ENCODE peak calls at places on chromosome 4, in ten cellular contexts. R, K, L, V, T, D, O, G, E and S are unnamed samples.

GRCh38 chr4:138259801-138260200 is 17.7 kb upstream of the SLC7A11 start:
- DNase-seq in R (peak), K (peak), L (no peak), V (no peak), T (peak), D (no peak), O (no peak), G (no peak), E (no peak), S (no peak)

GRCh38 chr4:78553526-78554060 is 2.0 kb downstream of the ANXA3 start:
- DNase-seq in R (no peak), K (no peak), L (no peak), V (no peak), T (no peak), D (no peak), O (no peak), G (no peak), E (no peak), S (no peak)

GRCh38 chr4:79652232-79652631 is 244.2 kb upstream of the GK2 start:
- DNase-seq in R (peak), K (no peak), L (no peak), V (no peak), T (peak), D (no peak), O (no peak), G (no peak), E (no peak), S (no peak)

GRCh38 chr4:101128473-101128872 is 218.9 kb downstream of the PPP3CA start:
- DNase-seq in R (no peak), K (no peak), L (no peak), V (no peak), T (no peak), D (no peak), O (no peak), G (no peak), E (peak), S (no peak)

GRCh38 chr4:112516076-112516385 is at the start of gene NEUROG2:
- DNase-seq in R (no peak), K (no peak), L (no peak), V (no peak), T (no peak), D (no peak), O (no peak), G (no peak), E (no peak), S (no peak)

GRCh38 chr4:145167884-145168283 is 12.5 kb downstream of the OTUD4 start:
- DNase-seq in R (no peak), K (no peak), L (no peak), V (no peak), T (no peak), D (no peak), O (no peak), G (no peak), E (no peak), S (no peak)

GRCh38 chr4:56552273-56552672 is 46.7 kb downstream of the ARL9 start:
- DNase-seq in R (no peak), K (no peak), L (no peak), V (no peak), T (no peak), D (no peak), O (no peak), G (no peak), E (no peak), S (no peak)

GRCh38 chr4:177182156-177182555 is 127.5 kb upstream of the NEIL3 start:
- DNase-seq in R (peak), K (no peak), L (no peak), V (no peak), T (peak), D (no peak), O (no peak), G (no peak), E (no peak), S (no peak)

GRCh38 chr4:180280076-180280475 is 1963.1 kb upstream of the TENM3 start:
- DNase-seq in R (no peak), K (no peak), L (no peak), V (no peak), T (no peak), D (no peak), O (no peak), G (no peak), E (no peak), S (no peak)

GRCh38 chr4:70754990-70755688 is 33.4 kb downstream of the RUFY3 start:
- DNase-seq in R (no peak), K (no peak), L (no peak), V (no peak), T (no peak), D (no peak), O (no peak), G (no peak), E (no peak), S (no peak)

GRCh38 chr4:140256941-140257340 is 103.0 kb upstream of the MAML3 start:
- DNase-seq in R (no peak), K (no peak), L (no peak), V (no peak), T (peak), D (no peak), O (no peak), G (no peak), E (no peak), S (no peak)

GRCh38 chr4:6278801-6279197 is 9.1 kb downstream of the WFS1 start:
- DNase-seq in R (peak), K (no peak), L (no peak), V (no peak), T (peak), D (no peak), O (no peak), G (peak), E (peak), S (no peak)

GRCh38 chr4:162461952-162462351 is 298.2 kb upstream of the FSTL5 start:
- DNase-seq in R (no peak), K (no peak), L (no peak), V (no peak), T (peak), D (no peak), O (no peak), G (no peak), E (no peak), S (no peak)

GRCh38 chr4:164379694-164380093 is 374.2 kb upstream of the SMIM31 start:
- DNase-seq in R (no peak), K (no peak), L (no peak), V (no peak), T (no peak), D (no peak), O (no peak), G (no peak), E (no peak), S (no peak)

GRCh38 chr4:98542011-98542410 is 116.4 kb downstream of the TSPAN5 start:
- DNase-seq in R (no peak), K (no peak), L (no peak), V (no peak), T (no peak), D (no peak), O (no peak), G (no peak), E (no peak), S (no peak)

GRCh38 chr4:48122756-48123155 is 11.3 kb downstream of the TXK start:
- DNase-seq in R (no peak), K (no peak), L (no peak), V (no peak), T (no peak), D (no peak), O (no peak), G (no peak), E (no peak), S (no peak)

GRCh38 chr4:24508541-24508940 is 75.8 kb downstream of the DHX15 start:
- DNase-seq in R (no peak), K (no peak), L (no peak), V (no peak), T (no peak), D (no peak), O (no peak), G (no peak), E (no peak), S (no peak)

GRCh38 chr4:118767109-118767508 is 68.8 kb downstream of the SEC24D start:
- DNase-seq in R (no peak), K (no peak), L (no peak), V (no peak), T (no peak), D (no peak), O (no peak), G (no peak), E (no peak), S (no peak)

GRCh38 chr4:77629885-77630284 is 24.3 kb downstream of the CXCL13 start:
- DNase-seq in R (no peak), K (no peak), L (no peak), V (no peak), T (no peak), D (no peak), O (no peak), G (no peak), E (no peak), S (no peak)

GRCh38 chr4:71184195-71184781 is 154.5 kb upstream of the SLC4A4 start:
- DNase-seq in R (peak), K (peak), L (no peak), V (no peak), T (peak), D (no peak), O (no peak), G (no peak), E (no peak), S (no peak)

GRCh38 chr4:76219299-76220055 is 5.9 kb upstream of the SCARB2 start:
- DNase-seq in R (peak), K (peak), L (no peak), V (no peak), T (peak), D (no peak), O (no peak), G (no peak), E (no peak), S (no peak)

GRCh38 chr4:140675599-140676231 is 80.5 kb downstream of the TBC1D9 start:
- DNase-seq in R (no peak), K (no peak), L (no peak), V (no peak), T (peak), D (no peak), O (no peak), G (no peak), E (no peak), S (no peak)

GRCh38 chr4:99811850-99812249 is 4.8 kb upstream of the DAPP1 start:
- DNase-seq in R (peak), K (peak), L (no peak), V (no peak), T (peak), D (no peak), O (no peak), G (no peak), E (no peak), S (no peak)

GRCh38 chr4:140426610-140427103 is 791 bp downstream of the CLGN start:
- DNase-seq in R (no peak), K (no peak), L (no peak), V (no peak), T (no peak), D (no peak), O (peak), G (peak), E (no peak), S (no peak)

GRCh38 chr4:136319789-136320470 is 1212.4 kb downstream of the PCDH18 start:
- DNase-seq in R (no peak), K (peak), L (no peak), V (no peak), T (peak), D (no peak), O (no peak), G (no peak), E (no peak), S (no peak)

GRCh38 chr4:47696823-47697222 is 141.0 kb downstream of the CORIN start:
- DNase-seq in R (no peak), K (no peak), L (no peak), V (no peak), T (no peak), D (no peak), O (no peak), G (peak), E (no peak), S (no peak)

GRCh38 chr4:173319696-173320095 is 14.5 kb downstream of the HMGB2 start:
- DNase-seq in R (peak), K (no peak), L (no peak), V (no peak), T (peak), D (no peak), O (no peak), G (no peak), E (no peak), S (no peak)

GRCh38 chr4:101730291-101731117 is 60.0 kb upstream of the BANK1 start:
- DNase-seq in R (peak), K (peak), L (peak), V (peak), T (peak), D (peak), O (peak), G (peak), E (peak), S (no peak)

GRCh38 chr4:66097271-66097670 is 427.0 kb upstream of the EPHA5 start:
- DNase-seq in R (no peak), K (no peak), L (no peak), V (no peak), T (no peak), D (no peak), O (no peak), G (no peak), E (no peak), S (no peak)

GRCh38 chr4:81221303-81222081 is 6.5 kb upstream of the PRKG2 start:
- DNase-seq in R (no peak), K (no peak), L (no peak), V (no peak), T (peak), D (no peak), O (no peak), G (no peak), E (no peak), S (no peak)

GRCh38 chr4:122576261-122577188 is 44.3 kb downstream of the IL21 start:
- DNase-seq in R (peak), K (peak), L (no peak), V (no peak), T (peak), D (no peak), O (no peak), G (no peak), E (no peak), S (no peak)

GRCh38 chr4:134337584-134337983 is 136.0 kb upstream of the PABPC4L start:
- DNase-seq in R (no peak), K (no peak), L (no peak), V (no peak), T (peak), D (no peak), O (no peak), G (no peak), E (no peak), S (no peak)
- TF ChIP-seq CTCF in R (no peak), K (no peak), L (no peak), V (no peak), T (no peak), D (no peak), O (no peak), G (no peak), E (no peak), S (no peak)

GRCh38 chr4:53651142-53651720 is 59.9 kb upstream of the LNX1 start:
- DNase-seq in R (no peak), K (no peak), L (no peak), V (no peak), T (no peak), D (peak), O (no peak), G (peak), E (peak), S (no peak)

GRCh38 chr4:53649357-53649756 is 58.1 kb upstream of the LNX1 start:
- DNase-seq in R (no peak), K (no peak), L (no peak), V (no peak), T (no peak), D (no peak), O (no peak), G (no peak), E (no peak), S (no peak)

GRCh38 chr4:53656421-53656981 is 65.2 kb upstream of the LNX1 start:
- DNase-seq in R (peak), K (no peak), L (no peak), V (no peak), T (peak), D (no peak), O (no peak), G (no peak), E (no peak), S (no peak)

GRCh38 chr4:53654300-53654758 is 63.0 kb upstream of the LNX1 start:
- DNase-seq in R (peak), K (peak), L (no peak), V (no peak), T (no peak), D (no peak), O (no peak), G (no peak), E (no peak), S (no peak)

GRCh38 chr4:53653484-53654053 is 62.3 kb upstream of the LNX1 start:
- DNase-seq in R (peak), K (peak), L (no peak), V (no peak), T (peak), D (no peak), O (peak), G (no peak), E (peak), S (no peak)
- TF ChIP-seq CTCF in R (no peak), K (peak), L (no peak), V (no peak), T (peak), D (no peak), O (no peak), G (peak), E (no peak), S (no peak)

GRCh38 chr4:41418444-41418843 is 119.5 kb upstream of the LIMCH1 start:
- DNase-seq in R (no peak), K (peak), L (peak), V (no peak), T (peak), D (no peak), O (peak), G (peak), E (no peak), S (no peak)
- TF ChIP-seq CTCF in R (no peak), K (no peak), L (no peak), V (no peak), T (no peak), D (no peak), O (no peak), G (no peak), E (no peak), S (no peak)

GRCh38 chr4:156593464-156593863 is 378.1 kb downstream of the PDGFC start:
- DNase-seq in R (peak), K (no peak), L (no peak), V (no peak), T (peak), D (no peak), O (no peak), G (no peak), E (no peak), S (no peak)
- TF ChIP-seq CTCF in R (peak), K (no peak), L (peak), V (no peak), T (peak), D (no peak), O (no peak), G (no peak), E (no peak), S (no peak)

GRCh38 chr4:94451669-94452475 is at the start of gene PDLIM5:
- DNase-seq in R (peak), K (peak), L (peak), V (peak), T (peak), D (peak), O (peak), G (peak), E (peak), S (peak)
- TF ChIP-seq CTCF in R (no peak), K (peak), L (no peak), V (no peak), T (no peak), D (no peak), O (peak), G (no peak), E (no peak), S (no peak)